ENCODE peak calls at places on chromosomes 4 and X, in six cellular contexts. F, Q, D, E, R and Z are unnamed samples.

GRCh38 chr4:82905205-82905604 is 4.7 kb downstream of the THAP9 start:
- DNase-seq in F (no peak), Q (no peak), D (no peak), E (no peak), R (no peak), Z (no peak)

GRCh38 chr4:128517739-128518510 is 230.3 kb upstream of the PGRMC2 start:
- DNase-seq in F (peak), Q (peak), D (peak), E (peak), R (peak), Z (peak)

GRCh38 chr4:1200425-1201035 is 28.1 kb upstream of the SPON2 start:
- DNase-seq in F (peak), Q (no peak), D (peak), E (peak), R (no peak), Z (peak)

GRCh38 chr4:88242144-88242543 is 42.2 kb downstream of the PPM1K start:
- DNase-seq in F (no peak), Q (no peak), D (peak), E (no peak), R (no peak), Z (peak)

GRCh38 chrX:115719171-115719570 is 158.2 kb downstream of the PLS3 start:
- DNase-seq in F (no peak), Q (no peak), D (no peak), E (no peak), R (no peak), Z (no peak)

GRCh38 chrX:74259879-74260491 is 44.0 kb upstream of the ZCCHC13 start:
- DNase-seq in F (no peak), Q (no peak), D (no peak), E (no peak), R (no peak), Z (no peak)

GRCh38 chr4:41069838-41070237 is 144.5 kb downstream of the APBB2 start:
- DNase-seq in F (no peak), Q (no peak), D (no peak), E (no peak), R (no peak), Z (no peak)

GRCh38 chrX:81202989-81203388 is 1.1 kb downstream of the SH3BGRL start:
- DNase-seq in F (no peak), Q (no peak), D (no peak), E (no peak), R (no peak), Z (no peak)

GRCh38 chrX:110241816-110242215 is 76.1 kb downstream of the AMMECR1 start:
- DNase-seq in F (peak), Q (peak), D (peak), E (peak), R (no peak), Z (no peak)

GRCh38 chr4:125314676-125315570 is at the start of gene FAT4:
- DNase-seq in F (peak), Q (peak), D (peak), E (peak), R (peak), Z (peak)

GRCh38 chr4:84325625-84326024 is 173.5 kb downstream of the NKX6-1 start:
- DNase-seq in F (no peak), Q (no peak), D (no peak), E (no peak), R (no peak), Z (no peak)

GRCh38 chr4:78565971-78566372 is 14.4 kb downstream of the ANXA3 start:
- DNase-seq in F (no peak), Q (no peak), D (no peak), E (no peak), R (no peak), Z (no peak)

GRCh38 chr4:181528570-181529184 is 714.5 kb upstream of the TENM3 start:
- DNase-seq in F (peak), Q (peak), D (peak), E (peak), R (peak), Z (no peak)

GRCh38 chr4:95068818-95069478 is 311.2 kb downstream of the BMPR1B start:
- DNase-seq in F (no peak), Q (no peak), D (no peak), E (no peak), R (no peak), Z (no peak)

GRCh38 chr4:127219247-127219646 is 413.5 kb upstream of the INTU start:
- DNase-seq in F (no peak), Q (no peak), D (no peak), E (no peak), R (no peak), Z (no peak)

GRCh38 chr4:61505773-61506640 is 305.9 kb downstream of the ADGRL3 start:
- DNase-seq in F (no peak), Q (no peak), D (no peak), E (no peak), R (no peak), Z (no peak)

GRCh38 chr4:118774989-118775388 is 60.9 kb downstream of the SEC24D start:
- DNase-seq in F (no peak), Q (no peak), D (no peak), E (no peak), R (no peak), Z (no peak)

GRCh38 chr4:78644744-78645330 is 93.3 kb downstream of the ANXA3 start:
- DNase-seq in F (peak), Q (peak), D (peak), E (peak), R (peak), Z (peak)

GRCh38 chr4:56870927-56871326 is 36.8 kb upstream of the REST start:
- DNase-seq in F (no peak), Q (no peak), D (no peak), E (no peak), R (no peak), Z (no peak)

GRCh38 chr4:37685211-37685725 is 908 bp downstream of the RELL1 start:
- DNase-seq in F (peak), Q (no peak), D (no peak), E (no peak), R (no peak), Z (peak)

GRCh38 chr4:1310031-1310795 is 20.5 kb downstream of the MAEA start:
- DNase-seq in F (no peak), Q (no peak), D (no peak), E (no peak), R (no peak), Z (no peak)

GRCh38 chr4:68348577-68348976 is 1.3 kb downstream of the YTHDC1 start:
- DNase-seq in F (no peak), Q (no peak), D (no peak), E (no peak), R (no peak), Z (no peak)

GRCh38 chr4:126061655-126062054 is 746.9 kb downstream of the FAT4 start:
- DNase-seq in F (no peak), Q (no peak), D (no peak), E (no peak), R (no peak), Z (no peak)

GRCh38 chrX:110786486-110786885 is 9.1 kb downstream of the CHRDL1 start:
- DNase-seq in F (no peak), Q (no peak), D (no peak), E (no peak), R (no peak), Z (no peak)

GRCh38 chr4:26596843-26597242 is 13.0 kb downstream of the TBC1D19 start:
- DNase-seq in F (no peak), Q (no peak), D (no peak), E (no peak), R (no peak), Z (no peak)

GRCh38 chr4:185210102-185210981 is 944 bp downstream of the SNX25 start:
- DNase-seq in F (peak), Q (peak), D (peak), E (peak), R (peak), Z (peak)

GRCh38 chr4:101885574-101885973 is 95.0 kb downstream of the BANK1 start:
- DNase-seq in F (no peak), Q (no peak), D (no peak), E (no peak), R (no peak), Z (no peak)

GRCh38 chr4:141885112-141885511 is 248.7 kb downstream of the IL15 start:
- DNase-seq in F (no peak), Q (no peak), D (no peak), E (no peak), R (no peak), Z (no peak)

GRCh38 chr4:168264903-168265302 is 53.6 kb downstream of the DDX60 start:
- DNase-seq in F (no peak), Q (peak), D (peak), E (no peak), R (no peak), Z (no peak)

GRCh38 chr4:183747931-183748664 is 89.0 kb downstream of the TRAPPC11 start:
- DNase-seq in F (peak), Q (no peak), D (peak), E (no peak), R (no peak), Z (no peak)

GRCh38 chr4:54661156-54661555 is 3.4 kb downstream of the KIT start:
- DNase-seq in F (no peak), Q (no peak), D (no peak), E (no peak), R (no peak), Z (no peak)

GRCh38 chr4:8637456-8637984 is 45.0 kb downstream of the CPZ start:
- DNase-seq in F (no peak), Q (no peak), D (no peak), E (peak), R (no peak), Z (no peak)

GRCh38 chrX:39150621-39151020 is 349.4 kb downstream of the MID1IP1 start:
- DNase-seq in F (no peak), Q (no peak), D (no peak), E (no peak), R (no peak), Z (no peak)

GRCh38 chrX:39157006-39157405 is 355.7 kb downstream of the MID1IP1 start:
- DNase-seq in F (no peak), Q (no peak), D (no peak), E (no peak), R (no peak), Z (no peak)

GRCh38 chrX:39149761-39150160 is 348.5 kb downstream of the MID1IP1 start:
- DNase-seq in F (peak), Q (peak), D (peak), E (peak), R (peak), Z (peak)

GRCh38 chrX:39150210-39150609 is 349.0 kb downstream of the MID1IP1 start:
- DNase-seq in F (no peak), Q (no peak), D (no peak), E (no peak), R (no peak), Z (no peak)

DNA sequence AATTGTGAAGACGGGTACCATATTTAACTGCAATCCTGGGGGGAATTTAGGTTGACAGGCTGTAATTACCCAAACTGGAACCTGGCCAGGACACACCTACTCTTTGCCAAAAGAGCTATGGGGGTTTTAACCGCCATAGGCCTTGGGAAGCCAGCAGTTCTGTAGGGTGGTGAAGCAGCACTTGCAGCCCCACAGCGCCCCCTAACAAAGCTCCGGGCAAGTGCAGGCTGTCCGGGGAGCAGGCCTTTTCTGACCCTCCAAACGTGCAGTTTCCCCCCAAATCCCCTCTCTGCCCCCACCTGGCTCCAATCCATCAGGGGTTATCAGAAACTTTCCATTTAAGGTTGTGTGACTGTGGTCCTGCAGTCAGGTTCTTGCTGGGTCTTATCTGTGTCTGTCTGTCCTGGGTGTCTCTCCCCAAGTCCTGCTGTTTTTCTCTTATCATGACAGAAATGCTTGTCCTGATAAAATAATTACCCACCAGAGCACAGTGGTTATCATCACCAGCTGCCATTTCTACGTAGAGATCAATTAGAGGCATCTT is 350.9 kb downstream of the MID1IP1 start:
- DNase-seq in F (peak), Q (no peak), D (no peak), E (peak), R (no peak), Z (no peak)
- TF ChIP-seq CTCF in F (peak), Q (peak), D (no peak), E (no peak), R (peak), Z (peak)

DNA sequence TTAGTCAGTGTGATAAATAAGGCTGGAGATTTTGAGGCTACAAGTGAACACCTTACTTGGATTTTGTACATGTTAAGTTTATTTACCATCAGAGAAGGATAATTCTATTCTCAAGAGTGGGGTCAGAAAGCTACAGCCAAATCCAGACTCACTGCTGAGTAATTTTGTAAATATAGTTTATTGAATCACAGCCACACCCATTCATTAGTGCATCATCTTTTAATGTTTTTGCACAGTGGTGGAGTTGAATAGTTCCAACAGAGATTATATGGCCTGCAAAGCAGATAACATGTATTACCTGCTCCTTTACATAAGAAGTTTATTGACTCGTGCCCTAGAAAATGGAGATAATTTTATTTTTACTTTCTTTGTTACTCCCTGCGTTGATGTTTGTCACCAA is 60.4 kb downstream of the PCDH18 start:
- DNase-seq in F (no peak), Q (no peak), D (no peak), E (no peak), R (no peak), Z (no peak)
- TF ChIP-seq POLR2A in F (no peak), Q (no peak), D (no peak), E (no peak), R (no peak), Z (no peak)

GRCh38 chr4:113613503-113613902 is 148.0 kb downstream of the CAMK2D start:
- DNase-seq in F (no peak), Q (no peak), D (no peak), E (no peak), R (no peak), Z (no peak)

GRCh38 chr4:113607147-113607720 is 154.3 kb downstream of the CAMK2D start:
- DNase-seq in F (no peak), Q (no peak), D (no peak), E (no peak), R (no peak), Z (no peak)

GRCh38 chr4:113607998-113608397 is 153.5 kb downstream of the CAMK2D start:
- DNase-seq in F (no peak), Q (no peak), D (no peak), E (no peak), R (no peak), Z (no peak)

GRCh38 chr4:113614414-113614813 is 147.1 kb downstream of the CAMK2D start:
- DNase-seq in F (no peak), Q (no peak), D (no peak), E (no peak), R (no peak), Z (no peak)

GRCh38 chr4:113610542-113610941 is 151.0 kb downstream of the CAMK2D start:
- DNase-seq in F (no peak), Q (no peak), D (peak), E (peak), R (no peak), Z (no peak)
- H3K27ac ChIP-seq in F (no peak), Q (no peak), D (no peak), E (no peak), R (no peak), Z (no peak)

GRCh38 chr4:139300431-139301142 is 718 bp upstream of the NAA15 start:
- DNase-seq in F (peak), Q (no peak), D (no peak), E (no peak), R (no peak), Z (no peak)

GRCh38 chr4:139304920-139305319 is 2.6 kb upstream of the NDUFC1 start:
- DNase-seq in F (no peak), Q (no peak), D (no peak), E (no peak), R (no peak), Z (no peak)

GRCh38 chr4:139301143-139301820 is at the start of gene NAA15:
- DNase-seq in F (peak), Q (peak), D (peak), E (peak), R (peak), Z (peak)

GRCh38 chr4:139299536-139299935 is 1.8 kb upstream of the NAA15 start:
- DNase-seq in F (no peak), Q (no peak), D (no peak), E (no peak), R (no peak), Z (no peak)

GRCh38 chr4:139301821-139302611 is at the start of gene NDUFC1:
- DNase-seq in F (peak), Q (peak), D (peak), E (peak), R (peak), Z (peak)
- TF ChIP-seq CTCF in F (peak), Q (peak), D (no peak), E (no peak), R (no peak), Z (no peak)